ENCODE peak calls at places on chromosomes 13 and 19, in six cellular contexts. H is endodermal cell, K is adrenal gland, R is upper lobe of right lung, Q is heart left ventricle, E is left lung. S is an unnamed sample. For H3K36me3, the result is how much of the 10 kb centered on the place peaks cover.

GRCh38 chr13:42832341-42833153 is 51.2 kb downstream of the FAM216B start:
- DNase-seq in R (no peak), Q (no peak), H (no peak), E (peak), K (no peak), S (no peak)

GRCh38 chr13:37608750-37609339 is 10.3 kb upstream of the POSTN start:
- DNase-seq in H (no peak), Q (no peak), E (no peak), R (no peak), K (no peak), S (no peak)

GRCh38 chr19:50050406-50051223 is 24.8 kb downstream of the ZNF473 start:
- DNase-seq in K (peak), Q (peak), H (no peak), R (peak), E (peak), S (peak)

GRCh38 chr19:18349524-18350128 is 9.2 kb downstream of the PGPEP1 start:
- DNase-seq in K (peak), R (peak), E (peak), H (peak), Q (peak), S (peak)

GRCh38 chr13:37326319-37326718 is 220.9 kb upstream of the CSNK1A1L start:
- DNase-seq in R (no peak), E (no peak), Q (no peak), K (no peak), H (no peak), S (no peak)

GRCh38 chr13:105340061-105340606 is 1195.3 kb downstream of the EFNB2 start:
- DNase-seq in E (no peak), H (no peak), R (no peak), K (no peak), Q (no peak), S (no peak)

GRCh38 chr19:31946491-31946890 is 398.9 kb upstream of the ZNF507 start:
- DNase-seq in Q (peak), H (peak), E (no peak), K (no peak), R (no peak), S (no peak)

GRCh38 chr19:27392027-27392632 is 1820.8 kb downstream of the UQCRFS1 start:
- DNase-seq in Q (peak), K (no peak), H (peak), E (peak), R (peak), S (peak)

GRCh38 chr13:112796190-112796915 is 106.5 kb downstream of the ATP11A start:
- DNase-seq in K (no peak), H (no peak), R (no peak), E (no peak), Q (no peak), S (no peak)

GRCh38 chr13:94248454-94249233 is 230.8 kb downstream of the DCT start:
- DNase-seq in R (no peak), Q (no peak), H (no peak), K (no peak), E (no peak), S (no peak)

GRCh38 chr13:74194856-74195255 is 60.7 kb upstream of the KLF12 start:
- DNase-seq in Q (no peak), E (no peak), R (no peak), K (no peak), H (no peak), S (no peak)

GRCh38 chr13:74187564-74187963 is 53.4 kb upstream of the KLF12 start:
- DNase-seq in Q (no peak), K (no peak), R (no peak), H (no peak), E (no peak), S (peak)

GRCh38 chr13:74193391-74193790 is 59.2 kb upstream of the KLF12 start:
- DNase-seq in K (no peak), H (no peak), Q (no peak), E (no peak), R (no peak), S (no peak)

DNA sequence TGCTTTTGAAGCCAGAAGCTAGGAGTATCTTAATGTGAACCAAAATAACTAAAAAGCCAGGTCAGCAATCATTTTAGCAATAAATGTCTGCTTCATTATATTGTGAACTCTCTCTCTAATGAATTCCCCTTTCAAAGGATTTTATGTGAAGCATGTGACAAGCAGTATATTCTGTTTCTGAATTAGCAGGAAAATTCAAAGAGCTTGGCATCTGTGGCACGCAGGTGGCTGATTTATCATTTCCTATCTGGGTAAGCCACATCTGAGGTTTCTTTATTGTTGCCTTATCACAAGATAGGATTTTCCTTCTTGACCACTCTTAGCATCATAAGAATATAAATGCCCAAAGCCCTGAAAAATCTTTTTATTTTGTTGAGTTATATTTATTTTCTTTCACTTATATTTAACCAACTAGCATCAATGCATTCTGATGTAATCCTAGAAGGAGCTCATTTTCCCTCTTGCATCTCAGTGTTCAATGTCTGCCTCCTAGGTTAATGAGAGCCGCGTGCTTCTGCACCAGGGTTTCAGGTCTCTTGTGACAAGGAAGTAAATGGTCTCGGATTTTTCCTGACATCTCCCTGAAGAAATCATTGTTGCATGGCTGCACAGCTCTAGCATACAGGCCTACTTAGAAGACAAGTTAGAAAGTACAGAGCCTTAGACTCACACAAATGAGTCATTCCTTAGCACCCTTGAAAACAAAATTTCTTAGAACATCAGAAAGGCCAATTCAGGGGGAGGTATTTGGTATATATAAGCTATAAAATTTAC is 57.0 kb upstream of the KLF12 start:
- DNase-seq in H (no peak), R (no peak), Q (no peak), K (no peak), E (no peak), S (no peak)
- H3K36me3 ChIP-seq in H (under half), R (under half), Q (under half), K (under half), E (under half), S (under half)

GRCh38 chr13:86464193-86464592 is 665.0 kb upstream of the SLITRK6 start:
- DNase-seq in H (no peak), K (no peak), R (no peak), E (no peak), Q (no peak), S (no peak)
- TF ChIP-seq CTCF in H (peak), K (no peak), R (no peak), E (no peak), Q (peak), S (no peak)

GRCh38 chr13:114244637-114245036 is 9.9 kb downstream of the CDC16 start:
- DNase-seq in K (no peak), E (no peak), Q (no peak), R (no peak), H (no peak), S (no peak)
- H3K36me3 ChIP-seq in K (under half), E (half or more), Q (half or more), R (half or more), H (half or more), S (under half)

DNA sequence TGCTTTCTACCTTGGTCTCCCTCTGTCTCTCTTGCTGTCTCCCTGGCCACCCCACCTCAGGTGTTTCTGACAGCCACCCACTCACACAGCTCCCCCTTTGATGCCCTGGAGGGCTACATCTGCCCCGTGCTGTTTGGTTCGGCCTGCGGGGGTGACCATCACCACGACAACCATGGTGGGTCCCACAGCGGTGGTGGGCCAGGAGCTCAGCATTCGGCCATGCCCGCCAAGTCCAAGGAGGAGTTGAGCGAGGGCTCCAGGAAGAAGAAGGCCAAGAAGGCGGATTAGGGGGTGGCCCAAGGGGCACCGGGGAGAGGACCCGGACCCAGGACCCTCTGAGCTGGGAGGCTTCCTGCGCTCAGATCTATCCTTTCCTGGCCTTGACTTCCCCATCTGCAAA is 27.1 kb downstream of the TMEM38A start:
- DNase-seq in H (no peak), Q (no peak), E (no peak), R (no peak), K (no peak), S (no peak)
- TF ChIP-seq CTCF in H (no peak), Q (no peak), E (no peak), R (no peak), K (no peak), S (no peak)

GRCh38 chr19:43504426-43505185 is at the start of gene PHLDB3:
- DNase-seq in E (peak), Q (peak), R (peak), H (no peak), K (peak), S (peak)
- H3K36me3 ChIP-seq in E (under half), Q (under half), R (under half), H (under half), K (under half), S (under half)

GRCh38 chr13:40780822-40781401 is 8.5 kb upstream of the SLC25A15 start:
- DNase-seq in R (no peak), Q (no peak), H (peak), E (no peak), K (no peak), S (no peak)
- TF ChIP-seq CTCF in R (no peak), Q (no peak), H (peak), E (no peak), K (no peak), S (no peak)

GRCh38 chr19:46730595-46730994 is 13.7 kb upstream of the PRKD2 start:
- DNase-seq in E (no peak), K (no peak), R (peak), Q (no peak), H (no peak), S (no peak)
- H3K36me3 ChIP-seq in E (half or more), K (under half), R (half or more), Q (half or more), H (half or more), S (half or more)

GRCh38 chr19:8038815-8039214 is 13.7 kb upstream of the CCL25 start:
- DNase-seq in E (no peak), R (no peak), Q (no peak), K (no peak), H (no peak), S (no peak)
- TF ChIP-seq CTCF in E (no peak), R (no peak), Q (no peak), K (no peak), H (no peak), S (no peak)